ENCODE peak calls at places on chromosomes 16 and 17, in ten cellular contexts. L is endodermal cell, G is T-helper 9 cell, N is heart right ventricle, H is MCF 10A, F is GF-D8, P is smooth muscle cell of the brain vasculature, K is dorsolateral prefrontal cortex, S is iris pigment epithelial cell, E is cardiac fibroblast. B is an unnamed sample.

GRCh38 chr16:81688182-81688581 is 90.9 kb upstream of the PLCG2 start:
- DNase-seq in F (no peak), S (no peak), H (no peak), E (no peak), L (no peak), G (no peak), K (no peak), N (no peak), P (no peak), B (peak)

GRCh38 chr16:64417711-64418227 is 704.1 kb downstream of the CDH11 start:
- DNase-seq in E (peak), G (no peak), S (peak), N (no peak), F (no peak), H (no peak), P (no peak), L (no peak), K (no peak), B (no peak)

GRCh38 chr16:4882261-4882632 is 35.0 kb downstream of the UBN1 start:
- DNase-seq in P (peak), N (peak), S (no peak), F (no peak), G (no peak), L (no peak), K (no peak), H (peak), E (peak), B (no peak)

GRCh38 chr16:11797957-11798299 is 870 bp upstream of the ZC3H7A start:
- DNase-seq in K (no peak), H (no peak), P (no peak), G (no peak), L (no peak), S (no peak), N (no peak), E (peak), F (no peak), B (no peak)

GRCh38 chr16:29307598-29308507 is 98.7 kb downstream of the NPIPB11 start:
- DNase-seq in K (no peak), F (no peak), S (peak), G (no peak), N (no peak), L (no peak), E (peak), H (no peak), P (peak), B (no peak)

GRCh38 chr16:5328546-5328945 is 231.0 kb upstream of the EEF2KMT start:
- DNase-seq in H (no peak), N (no peak), E (no peak), L (no peak), S (no peak), K (no peak), F (no peak), G (no peak), P (no peak), B (no peak)

GRCh38 chr17:43753488-43754129 is 5.0 kb downstream of the SOST start:
- DNase-seq in P (no peak), K (no peak), L (no peak), E (peak), F (no peak), N (no peak), H (peak), S (no peak), G (no peak), B (no peak)

GRCh38 chr17:78532311-78532710 is 44.9 kb downstream of the DNAH17 start:
- DNase-seq in G (no peak), P (no peak), F (no peak), K (no peak), N (no peak), H (no peak), S (no peak), E (no peak), L (peak), B (no peak)

GRCh38 chr17:49035470-49036269 is 38.5 kb downstream of the IGF2BP1 start:
- DNase-seq in L (peak), G (peak), F (no peak), P (no peak), K (no peak), N (peak), H (peak), E (peak), S (peak), B (peak)

GRCh38 chr17:39178516-39178915 is 12.6 kb upstream of the ARL5C start:
- DNase-seq in S (peak), N (no peak), G (no peak), E (peak), P (no peak), K (no peak), F (no peak), H (peak), L (no peak), B (no peak)

GRCh38 chr17:59332890-59333377 is 1.5 kb downstream of the YPEL2 start:
- DNase-seq in G (no peak), L (no peak), N (peak), H (no peak), P (no peak), K (no peak), S (peak), F (no peak), E (peak), B (no peak)

B was measured in activated CD4-positive, alpha-beta memory T cell treated with anti-CD3 and anti-CD28 coated beads for 36 hours.